ENCODE peak calls at places on chromosome 11, in five cellular contexts. O is lower leg skin, Z is Calu3, J is bronchial epithelial cell, V is AG09309. A is an unnamed sample.

GRCh38 chr11:15779518-15779917 is 576.8 kb downstream of the SOX6 start:
- DNase-seq in O (no peak), Z (no peak), J (no peak), V (no peak), A (no peak)

GRCh38 chr11:74466916-74467885 is at the start of gene KCNE3:
- DNase-seq in O (peak), Z (peak), J (no peak), V (no peak), A (no peak)

GRCh38 chr11:9150944-9151343 is 59.5 kb upstream of the SCUBE2 start:
- DNase-seq in O (no peak), Z (no peak), J (no peak), V (no peak), A (no peak)

GRCh38 chr11:134288486-134288885 is 12.3 kb downstream of the GLB1L3 start:
- DNase-seq in O (peak), Z (no peak), J (no peak), V (no peak), A (no peak)

GRCh38 chr11:102472127-102472526 is 19.6 kb upstream of the TMEM123 start:
- DNase-seq in O (no peak), Z (no peak), J (no peak), V (no peak), A (no peak)

GRCh38 chr11:71198141-71198822 is 54.1 kb downstream of the SHANK2 start:
- DNase-seq in O (no peak), Z (no peak), J (no peak), V (no peak), A (no peak)

GRCh38 chr11:73381589-73381988 is 5.4 kb downstream of the RELT start:
- DNase-seq in O (no peak), Z (no peak), J (no peak), V (no peak), A (no peak)

GRCh38 chr11:66665369-66665768 is 12.3 kb downstream of the RBM4B start:
- DNase-seq in O (peak), Z (no peak), J (no peak), V (no peak), A (no peak)

GRCh38 chr11:84398017-84398626 is 1112.0 kb upstream of the CCDC90B start:
- DNase-seq in O (no peak), Z (peak), J (peak), V (peak), A (no peak)

GRCh38 chr11:9716275-9717039 is 52.6 kb downstream of the SWAP70 start:
- DNase-seq in O (no peak), Z (no peak), J (peak), V (no peak), A (no peak)

GRCh38 chr11:44566952-44567875 is 1.8 kb downstream of the CD82 start:
- DNase-seq in O (no peak), Z (no peak), J (no peak), V (no peak), A (no peak)
- TF ChIP-seq CTCF in O (no peak), Z (no peak), J (peak), V (peak), A (no peak)

DNA sequence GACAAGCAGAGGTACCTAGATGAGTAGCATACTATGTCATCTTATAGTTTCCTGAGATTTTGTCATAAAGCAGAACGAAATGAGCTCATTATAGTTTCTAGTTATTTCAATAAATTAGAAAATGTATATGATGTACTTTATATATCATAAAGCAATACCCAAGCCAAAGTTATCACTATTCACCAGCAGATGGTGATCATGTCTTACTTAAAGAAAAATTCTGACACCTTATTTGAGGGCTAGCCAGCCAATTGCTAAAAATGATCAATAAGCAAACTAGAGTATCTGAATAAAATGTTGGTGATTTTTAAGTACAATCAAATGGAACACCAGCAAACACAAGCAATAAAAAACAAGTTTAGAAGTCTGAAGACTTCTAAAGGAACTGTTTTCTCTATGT is 44.1 kb downstream of the RSF1 start:
- DNase-seq in O (no peak), Z (no peak), J (peak), V (no peak), A (peak)
- TF ChIP-seq CTCF in O (no peak), Z (no peak), J (peak), V (peak), A (peak)

GRCh38 chr11:36155301-36155700 is 133.9 kb downstream of the COMMD9 start:
- DNase-seq in O (no peak), Z (no peak), J (no peak), V (no peak), A (no peak)

GRCh38 chr11:36156486-36157150 is 132.6 kb downstream of the COMMD9 start:
- DNase-seq in O (no peak), Z (no peak), J (peak), V (no peak), A (no peak)

GRCh38 chr11:36153581-36153980 is 135.6 kb downstream of the COMMD9 start:
- DNase-seq in O (no peak), Z (no peak), J (no peak), V (no peak), A (no peak)

GRCh38 chr11:36157151-36157519 is 132.1 kb downstream of the COMMD9 start:
- DNase-seq in O (no peak), Z (no peak), J (no peak), V (no peak), A (no peak)

DNA sequence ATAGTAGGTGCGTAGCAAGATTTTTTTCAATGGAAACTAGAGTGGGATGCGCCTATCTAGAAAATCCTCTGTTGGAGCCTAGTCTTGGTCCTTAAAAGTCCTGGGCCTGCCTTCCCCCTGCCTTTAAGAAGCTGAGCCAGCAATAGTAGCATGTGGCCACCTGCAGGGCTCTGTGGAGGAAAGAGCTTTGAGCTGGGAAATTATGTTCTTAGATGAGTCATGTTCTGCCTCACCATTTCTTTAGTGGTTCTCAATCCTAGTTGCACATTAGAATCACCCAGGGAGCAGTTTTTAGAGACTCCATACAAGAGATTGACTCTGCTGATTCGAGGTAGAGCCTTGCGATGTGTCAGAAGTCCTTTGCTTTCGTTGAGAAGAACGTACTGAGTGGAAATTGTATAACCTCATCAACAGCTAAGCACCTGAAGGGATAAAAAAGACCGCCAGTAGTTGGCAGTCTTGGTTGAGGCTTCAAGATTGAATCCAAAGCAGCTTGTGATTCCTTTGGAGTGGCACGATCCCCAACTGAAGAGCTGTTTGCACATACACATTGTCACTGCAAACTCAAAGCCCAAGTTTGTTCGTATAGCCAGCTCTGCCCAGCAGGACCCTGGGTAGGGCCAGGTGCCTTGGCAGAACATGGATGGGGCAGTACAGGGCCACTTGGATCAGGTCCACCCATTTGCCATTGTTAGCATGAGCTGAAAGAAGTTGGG is 133.3 kb downstream of the COMMD9 start:
- DNase-seq in O (no peak), Z (no peak), J (peak), V (no peak), A (no peak)
- TF ChIP-seq CTCF in O (no peak), Z (no peak), J (no peak), V (no peak), A (peak)

GRCh38 chr11:116072776-116073175 is 568.6 kb upstream of the CADM1 start:
- DNase-seq in O (peak), Z (no peak), J (no peak), V (no peak), A (no peak)
- TF ChIP-seq CTCF in O (no peak), Z (no peak), J (no peak), V (no peak), A (peak)

GRCh38 chr11:76598426-76598839 is 72.1 kb downstream of the LRRC32 start:
- DNase-seq in O (no peak), Z (no peak), J (no peak), V (no peak), A (peak)
- TF ChIP-seq CTCF in O (no peak), Z (no peak), J (peak), V (peak), A (peak)

DNA sequence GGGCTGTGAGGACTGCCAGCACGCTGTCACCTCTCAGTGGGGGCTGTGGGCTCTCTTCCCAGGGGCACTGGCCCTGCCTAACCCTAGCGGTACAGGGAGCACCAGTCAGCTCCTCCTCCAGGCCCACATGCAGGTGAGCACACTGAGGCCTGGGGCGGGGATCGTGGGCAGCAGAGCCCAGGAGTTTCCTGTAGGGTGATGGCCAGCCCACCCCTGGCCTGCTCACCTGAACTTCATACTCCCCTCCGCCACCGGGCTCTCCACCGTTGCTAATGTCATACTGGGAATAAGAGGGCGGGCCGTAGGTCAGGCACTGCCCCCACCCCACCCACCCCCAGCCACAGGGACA is 10.0 kb upstream of the TREH start:
- DNase-seq in O (no peak), Z (no peak), J (no peak), V (no peak), A (no peak)
- TF ChIP-seq CTCF in O (no peak), Z (no peak), J (no peak), V (no peak), A (no peak)

DNA sequence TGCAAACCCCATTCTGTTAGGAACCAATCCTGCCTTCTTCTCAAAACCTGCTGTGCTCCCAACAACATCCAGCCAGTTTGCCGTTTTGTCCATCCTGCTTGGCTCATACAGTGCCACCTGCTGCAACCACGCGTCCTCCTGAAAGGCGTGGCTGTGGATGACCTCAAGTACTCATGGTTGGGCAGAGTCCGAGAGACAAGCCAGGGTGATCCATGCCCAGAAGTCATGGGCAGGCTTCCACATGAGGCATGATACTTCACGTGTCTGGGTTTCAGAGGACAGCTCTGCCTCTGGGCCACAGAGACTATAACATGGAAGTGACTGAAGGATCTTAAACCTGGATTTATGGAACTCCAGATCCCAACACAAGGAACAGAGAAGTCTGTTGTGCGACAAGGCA is 15.5 kb downstream of the CARS1 start:
- DNase-seq in O (no peak), Z (no peak), J (no peak), V (no peak), A (no peak)
- TF ChIP-seq CTCF in O (no peak), Z (no peak), J (no peak), V (no peak), A (no peak)

GRCh38 chr11:95585071-95585751 is 204.4 kb downstream of the FAM76B start:
- DNase-seq in O (no peak), Z (no peak), J (peak), V (no peak), A (no peak)

GRCh38 chr11:95586155-95586554 is 203.4 kb downstream of the FAM76B start:
- DNase-seq in O (no peak), Z (no peak), J (no peak), V (no peak), A (no peak)

GRCh38 chr11:95584180-95584579 is 205.4 kb downstream of the FAM76B start:
- DNase-seq in O (no peak), Z (no peak), J (peak), V (no peak), A (no peak)

GRCh38 chr11:95585752-95586077 is 203.9 kb downstream of the FAM76B start:
- DNase-seq in O (no peak), Z (no peak), J (no peak), V (no peak), A (no peak)

DNA sequence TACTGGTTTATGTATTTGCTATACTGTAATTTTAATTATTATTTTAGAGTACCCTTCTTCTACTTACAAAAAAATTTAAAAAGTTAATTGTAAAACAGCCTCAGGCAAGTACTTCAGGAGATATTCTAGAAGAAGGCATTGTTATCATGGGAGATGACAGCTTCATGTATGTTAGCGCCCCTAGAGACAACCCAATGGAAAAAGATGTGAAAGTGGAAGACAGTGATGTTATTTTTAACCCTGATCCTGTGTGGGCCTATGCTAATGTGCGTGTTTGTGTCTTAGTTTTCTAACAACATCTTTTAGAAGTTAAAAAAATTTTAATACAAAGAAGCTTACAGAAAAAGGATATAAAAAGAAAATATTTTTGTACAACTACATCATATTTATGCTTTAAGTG is 205.0 kb downstream of the FAM76B start:
- DNase-seq in O (no peak), Z (no peak), J (no peak), V (no peak), A (no peak)
- TF ChIP-seq CTCF in O (no peak), Z (no peak), J (no peak), V (no peak), A (peak)

DNA sequence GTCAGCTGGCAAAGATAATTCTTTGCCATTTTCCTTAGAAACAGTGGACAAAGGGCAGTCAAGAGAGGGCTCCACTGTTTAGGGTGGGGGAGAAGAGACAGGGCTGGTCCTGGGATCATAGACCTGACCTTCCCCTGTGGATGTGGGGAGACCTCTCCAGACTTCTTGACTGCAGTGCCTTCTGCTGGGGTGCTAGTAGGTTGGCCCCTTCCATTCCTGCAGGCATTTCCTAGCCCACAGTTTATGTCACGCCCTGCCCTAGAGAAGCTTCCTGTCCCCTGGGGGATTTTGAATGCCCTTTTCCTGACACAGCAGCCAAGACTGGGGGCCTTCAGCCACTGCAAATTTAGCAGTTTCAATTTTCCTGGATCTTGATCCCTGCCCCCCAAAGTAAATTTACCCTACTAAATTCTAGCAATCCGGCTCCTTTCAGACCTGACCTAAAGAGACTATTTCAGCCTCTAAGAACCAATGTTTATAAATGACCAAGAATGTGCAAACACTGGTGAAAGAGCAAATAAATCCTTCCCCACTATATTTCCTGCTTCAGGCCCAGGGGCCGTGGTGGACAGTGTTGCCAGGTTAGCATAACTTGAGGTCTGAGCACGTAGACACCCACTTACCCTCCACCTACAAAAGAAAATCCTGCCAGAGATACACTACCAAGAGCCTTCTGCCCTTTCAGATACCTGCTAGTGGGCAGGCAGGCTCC is 58.4 kb downstream of the PPFIBP2 start:
- DNase-seq in O (no peak), Z (no peak), J (no peak), V (no peak), A (no peak)
- TF ChIP-seq CTCF in O (no peak), Z (peak), J (no peak), V (no peak), A (no peak)

A was measured in Panc1.